ENCODE peak calls at places on chromosome 10, in eight cellular contexts. One of them, this sample, is unnamed.

GRCh38 chr10:54961040-54961439 is 160.0 kb upstream of the PCDH15 start:
- DNase-seq in tibial nerve: no peak
- DNase-seq in lung: no peak
- DNase-seq in left ventricle myocardium inferior: no peak
- DNase-seq in body of pancreas: no peak
- DNase-seq in neural crest cell: no peak
- DNase-seq in MCF 10A: no peak
- DNase-seq in psoas muscle: no peak
- DNase-seq in this sample: no peak

GRCh38 chr10:126373982-126374381 is 14.3 kb downstream of the ADAM12 start:
- DNase-seq in neural crest cell: no peak
- DNase-seq in tibial nerve: no peak
- DNase-seq in body of pancreas: no peak
- DNase-seq in lung: no peak
- DNase-seq in left ventricle myocardium inferior: no peak
- DNase-seq in MCF 10A: peak; percentile 63
- DNase-seq in psoas muscle: no peak
- DNase-seq in this sample: no peak

GRCh38 chr10:80168679-80169380 is 36.3 kb downstream of the PLAC9 start:
- DNase-seq in MCF 10A: no peak
- DNase-seq in left ventricle myocardium inferior: no peak
- DNase-seq in tibial nerve: no peak
- DNase-seq in neural crest cell: no peak
- DNase-seq in body of pancreas: peak; percentile 52
- DNase-seq in lung: no peak
- DNase-seq in psoas muscle: peak; percentile 67
- DNase-seq in this sample: peak; percentile 60

GRCh38 chr10:47418321-47418720 is 34.2 kb upstream of the ZNF488 start:
- DNase-seq in neural crest cell: no peak
- DNase-seq in MCF 10A: no peak
- DNase-seq in tibial nerve: no peak
- DNase-seq in body of pancreas: no peak
- DNase-seq in lung: no peak
- DNase-seq in psoas muscle: no peak
- DNase-seq in left ventricle myocardium inferior: no peak
- DNase-seq in this sample: no peak

GRCh38 chr10:126895214-126895781 is 9.9 kb upstream of the DOCK1 start:
- DNase-seq in tibial nerve: no peak
- DNase-seq in psoas muscle: no peak
- DNase-seq in lung: no peak
- DNase-seq in left ventricle myocardium inferior: no peak
- DNase-seq in neural crest cell: no peak
- DNase-seq in MCF 10A: no peak
- DNase-seq in body of pancreas: peak; percentile 91
- DNase-seq in this sample: no peak

GRCh38 chr10:48667960-48668541 is 16.6 kb upstream of the WDFY4 start:
- DNase-seq in lung: no peak
- DNase-seq in MCF 10A: no peak
- DNase-seq in body of pancreas: no peak
- DNase-seq in neural crest cell: no peak
- DNase-seq in psoas muscle: no peak
- DNase-seq in left ventricle myocardium inferior: no peak
- DNase-seq in tibial nerve: no peak
- DNase-seq in this sample: no peak

GRCh38 chr10:92822964-92823363 is 25.4 kb upstream of the EXOC6 start:
- DNase-seq in lung: no peak
- DNase-seq in psoas muscle: no peak
- DNase-seq in tibial nerve: no peak
- DNase-seq in neural crest cell: no peak
- DNase-seq in left ventricle myocardium inferior: no peak
- DNase-seq in body of pancreas: no peak
- DNase-seq in MCF 10A: peak; percentile 27
- DNase-seq in this sample: no peak

GRCh38 chr10:34163075-34163905 is 651.8 kb downstream of the PARD3 start:
- DNase-seq in neural crest cell: no peak
- DNase-seq in psoas muscle: no peak
- DNase-seq in MCF 10A: no peak
- DNase-seq in tibial nerve: no peak
- DNase-seq in left ventricle myocardium inferior: no peak
- DNase-seq in body of pancreas: no peak
- DNase-seq in lung: no peak
- DNase-seq in this sample: no peak

GRCh38 chr10:4294271-4294670 is 509.3 kb upstream of the KLF6 start:
- DNase-seq in neural crest cell: no peak
- DNase-seq in body of pancreas: no peak
- DNase-seq in left ventricle myocardium inferior: no peak
- DNase-seq in lung: no peak
- DNase-seq in tibial nerve: no peak
- DNase-seq in psoas muscle: no peak
- DNase-seq in MCF 10A: no peak
- DNase-seq in this sample: no peak

GRCh38 chr10:81116990-81117389 is 579.3 kb downstream of the SH2D4B start:
- DNase-seq in body of pancreas: no peak
- DNase-seq in psoas muscle: no peak
- DNase-seq in left ventricle myocardium inferior: no peak
- DNase-seq in lung: no peak
- DNase-seq in neural crest cell: no peak
- DNase-seq in MCF 10A: peak; percentile 19
- DNase-seq in tibial nerve: no peak
- DNase-seq in this sample: peak; percentile 21

GRCh38 chr10:115909962-115910361 is 363.0 kb downstream of the GFRA1 start:
- DNase-seq in left ventricle myocardium inferior: no peak
- DNase-seq in lung: no peak
- DNase-seq in psoas muscle: no peak
- DNase-seq in body of pancreas: no peak
- DNase-seq in tibial nerve: no peak
- DNase-seq in MCF 10A: no peak
- DNase-seq in neural crest cell: no peak
- DNase-seq in this sample: no peak

GRCh38 chr10:5534880-5535856 is 10.4 kb downstream of the CALML3 start:
- DNase-seq in left ventricle myocardium inferior: no peak
- DNase-seq in psoas muscle: peak; percentile 44
- DNase-seq in lung: no peak
- DNase-seq in MCF 10A: peak; percentile 88
- DNase-seq in tibial nerve: peak; percentile 49
- DNase-seq in body of pancreas: peak; percentile 5
- DNase-seq in neural crest cell: no peak
- DNase-seq in this sample: no peak

GRCh38 chr10:80855348-80855971 is 317.8 kb downstream of the SH2D4B start:
- DNase-seq in neural crest cell: peak; percentile 41
- DNase-seq in psoas muscle: no peak
- DNase-seq in MCF 10A: peak; percentile 22
- DNase-seq in lung: no peak
- DNase-seq in left ventricle myocardium inferior: no peak
- DNase-seq in tibial nerve: no peak
- DNase-seq in body of pancreas: no peak
- DNase-seq in this sample: peak; percentile 44

GRCh38 chr10:120382360-120382759 is 74.7 kb upstream of the PLPP4 start:
- DNase-seq in body of pancreas: no peak
- DNase-seq in MCF 10A: no peak
- DNase-seq in left ventricle myocardium inferior: no peak
- DNase-seq in lung: no peak
- DNase-seq in tibial nerve: no peak
- DNase-seq in neural crest cell: no peak
- DNase-seq in psoas muscle: no peak
- DNase-seq in this sample: no peak

GRCh38 chr10:102777696-102778530 is 34.2 kb downstream of the WBP1L start:
- DNase-seq in neural crest cell: no peak
- DNase-seq in tibial nerve: no peak
- DNase-seq in MCF 10A: no peak
- DNase-seq in body of pancreas: no peak
- DNase-seq in lung: no peak
- DNase-seq in left ventricle myocardium inferior: no peak
- DNase-seq in psoas muscle: peak; percentile 77
- DNase-seq in this sample: no peak

DNA sequence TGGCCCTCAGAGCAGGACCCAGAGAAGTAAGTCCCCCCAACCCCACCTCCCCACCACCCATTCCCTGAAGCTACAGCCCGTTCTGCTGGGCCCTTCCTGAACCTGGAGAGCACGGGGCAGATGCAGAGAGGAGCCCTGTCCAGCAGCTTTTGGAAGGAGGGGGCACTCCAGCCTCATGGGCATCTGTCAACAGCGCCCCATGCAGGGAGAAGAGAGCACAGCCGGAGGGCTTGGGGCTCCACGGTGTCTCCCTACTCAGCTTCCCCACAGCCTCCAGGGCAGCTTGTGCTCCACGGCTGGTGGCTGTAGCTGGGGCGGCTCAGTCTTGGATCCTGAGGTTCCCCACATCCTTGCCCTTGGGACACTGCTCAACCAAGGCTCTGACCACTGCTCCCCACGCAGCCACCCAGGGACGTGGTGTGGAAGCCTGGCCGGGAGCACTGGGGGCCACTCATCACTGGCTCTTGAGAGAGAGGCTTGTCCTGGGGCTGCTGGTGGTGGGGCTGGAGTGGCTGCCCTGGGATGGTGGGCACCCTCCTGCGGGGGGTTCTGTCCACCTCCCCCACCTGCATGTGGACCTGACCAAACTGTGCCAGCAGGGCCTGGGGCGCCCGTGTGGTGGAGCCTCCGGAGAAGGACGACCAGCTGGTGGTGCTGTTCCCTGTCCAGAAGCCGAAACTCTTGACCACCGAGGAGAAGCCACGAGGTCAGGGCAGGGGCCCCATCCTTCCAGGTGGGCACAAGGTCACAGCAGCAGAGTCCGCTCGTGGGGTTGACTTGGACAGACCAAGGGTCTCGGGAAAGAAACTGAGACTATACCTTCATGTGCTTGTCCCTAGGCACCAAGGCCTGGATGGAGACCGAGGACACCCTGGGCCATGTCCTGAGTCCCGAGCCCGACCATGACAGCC is 4.5 kb downstream of the PRAP1 start:
- DNase-seq in lung: no peak
- DNase-seq in tibial nerve: no peak
- DNase-seq in body of pancreas: no peak
- DNase-seq in left ventricle myocardium inferior: peak; percentile 12
- DNase-seq in neural crest cell: no peak
- DNase-seq in psoas muscle: peak; percentile 49
- DNase-seq in MCF 10A: no peak
- DNase-seq in this sample: no peak
- TF ChIP-seq CTCF in lung: no peak
- TF ChIP-seq CTCF in tibial nerve: no peak
- TF ChIP-seq CTCF in body of pancreas: no peak
- TF ChIP-seq CTCF in left ventricle myocardium inferior: no peak
- TF ChIP-seq CTCF in neural crest cell: no peak
- TF ChIP-seq CTCF in psoas muscle: no peak
- TF ChIP-seq CTCF in MCF 10A: no peak
- TF ChIP-seq CTCF in this sample: no peak

GRCh38 chr10:100019824-100020160 is 10.0 kb upstream of the DNMBP start:
- DNase-seq in psoas muscle: no peak
- DNase-seq in tibial nerve: peak; percentile 16
- DNase-seq in left ventricle myocardium inferior: no peak
- DNase-seq in body of pancreas: no peak
- DNase-seq in lung: no peak
- DNase-seq in MCF 10A: no peak
- DNase-seq in neural crest cell: no peak
- DNase-seq in this sample: no peak

GRCh38 chr10:100022403-100022802 is 12.7 kb upstream of the DNMBP start:
- DNase-seq in left ventricle myocardium inferior: no peak
- DNase-seq in lung: no peak
- DNase-seq in psoas muscle: no peak
- DNase-seq in MCF 10A: peak; percentile 46
- DNase-seq in body of pancreas: no peak
- DNase-seq in tibial nerve: no peak
- DNase-seq in neural crest cell: no peak
- DNase-seq in this sample: no peak

GRCh38 chr10:100020883-100021248 is 11.1 kb upstream of the DNMBP start:
- DNase-seq in MCF 10A: no peak
- DNase-seq in tibial nerve: no peak
- DNase-seq in psoas muscle: no peak
- DNase-seq in neural crest cell: no peak
- DNase-seq in body of pancreas: no peak
- DNase-seq in lung: no peak
- DNase-seq in left ventricle myocardium inferior: no peak
- DNase-seq in this sample: no peak

GRCh38 chr10:100020161-100020882 is 10.6 kb upstream of the DNMBP start:
- DNase-seq in neural crest cell: no peak
- DNase-seq in MCF 10A: no peak
- DNase-seq in body of pancreas: no peak
- DNase-seq in psoas muscle: no peak
- DNase-seq in lung: no peak
- DNase-seq in tibial nerve: no peak
- DNase-seq in left ventricle myocardium inferior: no peak
- DNase-seq in this sample: no peak

DNA sequence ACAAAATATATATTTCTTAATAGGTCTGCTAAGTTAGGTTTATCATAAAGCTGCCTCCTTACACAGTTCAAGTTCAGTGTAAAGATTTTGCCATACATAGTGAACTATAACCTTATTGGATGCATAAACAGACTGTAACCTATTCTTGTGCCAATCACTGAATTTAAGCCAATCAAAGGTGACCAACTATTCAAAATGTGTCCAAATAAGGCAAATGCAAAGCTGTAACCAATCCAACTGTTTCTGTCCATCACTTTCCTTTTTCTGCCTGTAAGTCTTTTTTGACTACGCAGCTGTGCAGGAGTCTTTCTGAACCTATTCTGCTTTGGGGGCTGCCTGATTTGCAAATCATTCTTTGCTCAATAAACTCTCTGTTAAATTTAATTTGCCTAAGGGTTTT is 11.6 kb upstream of the DNMBP start:
- DNase-seq in psoas muscle: no peak
- DNase-seq in body of pancreas: no peak
- DNase-seq in left ventricle myocardium inferior: no peak
- DNase-seq in MCF 10A: no peak
- DNase-seq in lung: no peak
- DNase-seq in tibial nerve: no peak
- DNase-seq in neural crest cell: no peak
- DNase-seq in this sample: no peak
- TF ChIP-seq CTCF in psoas muscle: no peak
- TF ChIP-seq CTCF in body of pancreas: no peak
- TF ChIP-seq CTCF in left ventricle myocardium inferior: no peak
- TF ChIP-seq CTCF in MCF 10A: no peak
- TF ChIP-seq CTCF in lung: no peak
- TF ChIP-seq CTCF in tibial nerve: no peak
- TF ChIP-seq CTCF in neural crest cell: no peak
- TF ChIP-seq CTCF in this sample: no peak

DNA sequence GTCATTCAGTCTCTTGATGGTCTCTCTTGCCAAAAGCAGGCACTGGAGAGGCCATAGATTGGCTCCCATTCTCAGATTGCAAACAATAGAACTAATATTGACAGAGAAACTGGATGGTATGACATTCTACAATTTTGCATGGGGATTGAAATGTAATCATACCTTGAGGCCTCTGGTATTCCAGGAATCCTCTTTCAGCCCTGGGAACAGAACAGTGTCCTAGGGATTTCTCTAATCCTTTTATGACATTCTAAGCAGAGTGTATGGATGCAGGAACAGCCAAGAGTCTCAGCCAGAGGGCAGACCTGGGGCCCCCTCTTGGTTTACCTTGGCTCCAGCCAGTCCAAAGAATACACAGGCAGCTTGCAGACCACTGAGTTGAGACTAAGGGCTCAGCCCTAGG is 206.4 kb downstream of the KCNMA1 start:
- DNase-seq in MCF 10A: no peak
- DNase-seq in neural crest cell: no peak
- DNase-seq in psoas muscle: no peak
- DNase-seq in body of pancreas: no peak
- DNase-seq in tibial nerve: no peak
- DNase-seq in lung: no peak
- DNase-seq in left ventricle myocardium inferior: no peak
- DNase-seq in this sample: no peak
- TF ChIP-seq CTCF in MCF 10A: no peak
- TF ChIP-seq CTCF in neural crest cell: no peak
- TF ChIP-seq CTCF in psoas muscle: no peak
- TF ChIP-seq CTCF in body of pancreas: no peak
- TF ChIP-seq CTCF in tibial nerve: no peak
- TF ChIP-seq CTCF in lung: no peak
- TF ChIP-seq CTCF in left ventricle myocardium inferior: no peak
- TF ChIP-seq CTCF in this sample: no peak

GRCh38 chr10:78971094-78971682 is 97.6 kb upstream of the ZMIZ1 start:
- DNase-seq in lung: no peak
- DNase-seq in MCF 10A: no peak
- DNase-seq in psoas muscle: no peak
- DNase-seq in body of pancreas: no peak
- DNase-seq in left ventricle myocardium inferior: no peak
- DNase-seq in tibial nerve: no peak
- DNase-seq in neural crest cell: no peak
- DNase-seq in this sample: no peak
- TF ChIP-seq CTCF in lung: no peak
- TF ChIP-seq CTCF in MCF 10A: no peak
- TF ChIP-seq CTCF in psoas muscle: no peak
- TF ChIP-seq CTCF in body of pancreas: no peak
- TF ChIP-seq CTCF in left ventricle myocardium inferior: no peak
- TF ChIP-seq CTCF in tibial nerve: no peak
- TF ChIP-seq CTCF in neural crest cell: peak; percentile 16
- TF ChIP-seq CTCF in this sample: no peak

This sample was measured in Calu3.